ENCODE peak calls at places on chromosomes 1 and 21, in four cellular contexts. G is GM12865; F is thoracic aorta; J is CD8-positive, alpha-beta T cell. N is an unnamed sample.

GRCh38 chr1:156551866-156552265 is 20.5 kb downstream of the IQGAP3 start:
- DNase-seq in G (no peak), F (no peak), J (no peak), N (peak)

GRCh38 chr1:94103608-94104007 is 17.3 kb downstream of the ABCA4 start:
- DNase-seq in G (no peak), F (no peak), J (no peak), N (no peak)

GRCh38 chr1:218382261-218382660 is 37.1 kb downstream of the TGFB2 start:
- DNase-seq in G (no peak), F (no peak), J (no peak), N (no peak)

GRCh38 chr1:234602334-234603220 is 7.4 kb downstream of the IRF2BP2 start:
- DNase-seq in G (peak), F (no peak), J (no peak), N (peak)

GRCh38 chr1:205584732-205585131 is 47.1 kb downstream of the ELK4 start:
- DNase-seq in G (no peak), F (no peak), J (no peak), N (no peak)

GRCh38 chr1:28601696-28602095 is 9.6 kb downstream of the RAB42 start:
- DNase-seq in G (peak), F (no peak), J (no peak), N (peak)

GRCh38 chr1:11324562-11324961 is 51.6 kb downstream of the UBIAD1 start:
- DNase-seq in G (no peak), F (no peak), J (no peak), N (no peak)

GRCh38 chr1:59568158-59568935 is 246.4 kb upstream of the HOOK1 start:
- DNase-seq in G (no peak), F (no peak), J (no peak), N (peak)

GRCh38 chr21:33973268-33973667 is 57.7 kb upstream of the ATP5PO start:
- DNase-seq in G (no peak), F (no peak), J (no peak), N (no peak)
- TF ChIP-seq CTCF in G (no peak), F (no peak), J (no peak), N (no peak)

DNA sequence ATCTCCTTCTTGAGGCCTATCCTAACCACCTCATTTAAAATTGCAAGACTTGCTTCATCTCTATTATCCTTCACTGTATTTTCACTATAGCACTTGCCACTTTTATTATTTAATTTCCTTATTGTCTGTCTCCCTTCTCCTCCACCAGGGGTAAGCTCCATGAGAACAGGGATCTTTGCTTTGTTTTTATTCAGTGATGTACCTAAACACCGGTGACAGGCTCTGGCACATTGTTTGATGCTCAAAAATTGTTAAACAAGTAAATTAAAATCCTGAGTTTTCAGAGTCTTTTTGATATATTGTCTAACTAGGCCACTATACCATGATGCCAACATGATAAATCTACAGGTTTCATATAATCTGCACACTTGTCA is 17.2 kb upstream of the SPEN start:
- DNase-seq in G (no peak), F (no peak), J (no peak), N (peak)
- TF ChIP-seq CTCF in G (no peak), F (no peak), J (no peak), N (no peak)

GRCh38 chr1:53473463-53473862 is 14.3 kb downstream of the DMRTB1 start:
- DNase-seq in G (no peak), F (no peak), J (no peak), N (no peak)
- TF ChIP-seq CTCF in G (peak), F (no peak), J (peak), N (peak)

GRCh38 chr1:227895828-227896685 is 51.7 kb downstream of the WNT9A start:
- DNase-seq in G (no peak), F (no peak), J (no peak), N (no peak)
- TF ChIP-seq CTCF in G (no peak), F (no peak), J (no peak), N (no peak)

GRCh38 chr1:227395391-227396028 is 77.2 kb upstream of the CDC42BPA start:
- DNase-seq in G (no peak), F (no peak), J (no peak), N (no peak)
- TF ChIP-seq CTCF in G (no peak), F (no peak), J (no peak), N (no peak)

DNA sequence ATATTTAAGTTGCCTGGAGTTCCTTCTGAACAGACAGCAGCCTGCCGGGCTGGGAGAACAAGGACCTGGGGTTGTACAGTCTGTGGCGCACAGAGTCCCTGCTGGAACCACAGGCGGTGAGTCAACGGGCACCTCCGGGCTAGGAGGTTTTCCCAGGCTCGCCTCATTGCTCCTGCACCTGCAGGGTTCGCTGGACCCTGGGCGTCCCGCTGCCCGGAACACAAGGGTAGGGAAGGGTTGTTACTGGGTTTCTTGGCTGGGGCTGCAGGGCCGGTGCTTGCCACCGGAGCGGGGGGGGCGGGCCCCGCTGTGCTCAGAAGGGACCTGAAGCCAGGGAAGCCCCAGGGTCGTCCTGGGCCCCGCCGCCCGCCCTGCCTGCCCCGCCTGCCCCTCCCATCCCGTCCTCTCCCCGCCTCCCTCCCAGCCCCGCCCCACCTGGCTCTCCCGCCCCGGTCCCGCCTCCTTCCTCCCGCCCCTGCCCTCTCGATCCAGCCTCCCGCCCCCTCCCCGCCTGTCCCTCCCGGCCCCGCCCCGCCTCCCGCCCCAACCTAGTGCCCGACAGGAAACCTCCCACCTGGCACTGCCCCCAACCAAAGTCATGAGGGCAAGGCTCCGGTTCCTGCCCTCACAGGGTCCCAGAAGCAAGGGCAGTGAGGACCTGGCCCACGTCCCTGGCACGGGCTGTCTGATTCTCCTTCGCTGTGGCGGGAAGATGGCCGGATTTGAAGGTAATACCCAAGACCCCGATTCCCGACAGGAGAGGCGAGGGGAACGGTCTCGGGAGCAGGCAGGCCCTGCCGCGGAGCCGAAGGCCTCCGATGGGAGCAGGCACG is 6.8 kb downstream of the JMJD4 start:
- DNase-seq in G (peak), F (peak), J (no peak), N (peak)
- TF ChIP-seq CTCF in G (no peak), F (no peak), J (no peak), N (no peak)

GRCh38 chr1:248892590-248892989 is 13.4 kb upstream of the PGBD2 start:
- DNase-seq in G (no peak), F (no peak), J (no peak), N (no peak)

GRCh38 chr1:248891758-248892157 is 14.3 kb upstream of the PGBD2 start:
- DNase-seq in G (no peak), F (no peak), J (no peak), N (no peak)

GRCh38 chr1:248890549-248891498 is 15.2 kb upstream of the PGBD2 start:
- DNase-seq in G (no peak), F (no peak), J (no peak), N (no peak)

GRCh38 chr1:248897412-248898337 is 8.4 kb upstream of the PGBD2 start:
- DNase-seq in G (no peak), F (no peak), J (no peak), N (no peak)

GRCh38 chr1:248894837-248895236 is 11.2 kb upstream of the PGBD2 start:
- DNase-seq in G (no peak), F (no peak), J (no peak), N (no peak)
- TF ChIP-seq CTCF in G (no peak), F (no peak), J (no peak), N (no peak)

GRCh38 chr1:110309768-110310167 is 29.4 kb upstream of the RBM15 start:
- DNase-seq in G (no peak), F (no peak), J (no peak), N (no peak)
- TF ChIP-seq CTCF in G (no peak), F (no peak), J (no peak), N (no peak)

DNA sequence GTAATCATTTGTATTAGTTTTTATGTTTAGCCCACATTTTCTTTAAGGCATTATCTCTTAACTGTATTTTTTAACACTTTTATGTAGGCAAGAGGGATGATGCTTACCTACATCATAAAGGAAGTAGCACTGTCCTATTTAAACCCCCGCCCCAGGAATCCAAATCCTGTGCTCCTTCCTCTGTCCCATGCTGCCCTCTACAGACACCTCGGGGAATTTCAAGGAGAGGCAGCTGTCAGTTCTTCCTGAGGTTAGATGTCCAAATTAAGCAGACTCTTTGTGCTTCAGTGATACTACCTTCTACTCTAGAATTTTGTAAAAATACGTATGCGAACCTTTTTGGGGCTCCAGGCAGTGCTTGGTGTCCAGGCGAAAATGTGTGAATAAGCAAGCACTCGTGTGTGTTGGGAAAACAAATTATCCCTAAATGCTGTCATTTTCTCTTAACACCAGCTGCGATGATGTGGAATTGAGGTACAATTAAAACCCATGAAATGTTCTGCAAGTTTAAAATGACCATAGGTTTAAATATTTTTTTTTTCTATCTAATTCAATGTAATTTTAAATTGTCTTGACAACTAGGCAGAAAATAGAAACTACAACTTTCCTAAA is 19.2 kb downstream of the CRCT1 start:
- DNase-seq in G (peak), F (no peak), J (no peak), N (peak)
- TF ChIP-seq CTCF in G (peak), F (no peak), J (no peak), N (peak)

GRCh38 chr1:215146252-215146975 is 63.9 kb downstream of the KCNK2 start:
- DNase-seq in G (peak), F (no peak), J (no peak), N (peak)
- TF ChIP-seq CTCF in G (peak), F (no peak), J (no peak), N (peak)

N was measured in MCF 10A.